ENCODE peak calls at places on chromosome 18, in ten cellular contexts. F is stomach, U is GM12891, V is suprapubic skin, Q is K562, X is breast epithelium, H is sigmoid colon, Z is endothelial cell of umbilical vein, C is esophagus muscularis mucosa, N is Panc1. K is an unnamed sample.

GRCh38 chr18:40555914-40556313 is 1399.1 kb upstream of the PIK3C3 start:
- DNase-seq in F (no peak), U (no peak), V (no peak), Q (no peak), X (no peak), H (no peak), Z (no peak), C (no peak), N (no peak), K (no peak)

GRCh38 chr18:36786686-36787085 is 42.1 kb downstream of the TPGS2 start:
- DNase-seq in F (no peak), U (no peak), V (peak; percentile 67), Q (no peak), X (peak; percentile 77), H (peak; percentile 82), Z (peak; percentile 6), C (no peak), N (no peak), K (no peak)

GRCh38 chr18:28716321-28716720 is 539.4 kb upstream of the CDH2 start:
- DNase-seq in F (no peak), U (no peak), V (no peak), Q (no peak), X (no peak), H (no peak), Z (no peak), C (no peak), N (no peak), K (no peak)

GRCh38 chr18:8121942-8122480 is 487.2 kb upstream of the RAB12 start:
- DNase-seq in F (no peak), U (no peak), V (no peak), Q (peak; percentile 8), X (no peak), H (no peak), Z (peak; percentile 37), C (no peak), N (no peak), K (no peak)

GRCh38 chr18:57353137-57353939 is 981 bp downstream of the ST8SIA3 start:
- DNase-seq in F (no peak), U (no peak), V (no peak), Q (no peak), X (no peak), H (no peak), Z (no peak), C (no peak), N (no peak), K (no peak)

GRCh38 chr18:47557160-47557559 is 305.7 kb upstream of the SKOR2 start:
- DNase-seq in F (no peak), U (no peak), V (peak; percentile 44), Q (no peak), X (no peak), H (no peak), Z (no peak), C (no peak), N (no peak), K (no peak)

GRCh38 chr18:48711651-48712486 is 173.0 kb downstream of the CTIF start:
- DNase-seq in F (no peak), U (no peak), V (no peak), Q (peak; percentile 42), X (no peak), H (no peak), Z (peak; percentile 51), C (no peak), N (peak; percentile 8), K (peak; percentile 56)

GRCh38 chr18:65352183-65352582 is 398.6 kb upstream of the CDH7 start:
- DNase-seq in F (no peak), U (no peak), V (no peak), Q (no peak), X (no peak), H (no peak), Z (no peak), C (no peak), N (no peak), K (no peak)

GRCh38 chr18:78948707-78949106 is 30.9 kb upstream of the SALL3 start:
- DNase-seq in F (no peak), U (no peak), V (no peak), Q (no peak), X (no peak), H (no peak), Z (no peak), C (no peak), N (no peak), K (no peak)

DNA sequence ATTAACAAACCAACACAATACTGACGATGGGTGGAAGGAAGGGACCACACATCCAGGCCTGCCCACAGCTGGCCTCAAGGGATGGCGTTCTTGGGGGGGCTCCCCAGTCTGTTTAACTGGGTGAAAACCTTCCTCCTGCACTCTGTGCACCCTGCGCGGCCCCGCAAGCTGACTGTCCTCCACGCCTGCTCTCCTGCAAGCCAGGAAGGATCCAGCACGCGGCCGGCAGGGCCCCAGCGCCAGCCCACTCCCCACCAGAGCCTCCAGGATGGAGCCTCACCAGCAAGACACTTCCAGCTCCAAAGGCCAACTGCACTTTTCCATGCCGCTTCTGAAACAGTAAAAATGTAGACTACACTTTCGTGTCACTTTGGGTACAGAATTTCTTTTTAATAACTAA is 135.1 kb downstream of the ZNF516 start:
- DNase-seq in F (no peak), U (no peak), V (no peak), Q (no peak), X (no peak), H (no peak), Z (no peak), C (no peak), N (no peak), K (no peak)
- TF ChIP-seq POLR2AphosphoS5 in F (no peak), U (no peak), V (no peak), Q (no peak), X (no peak), H (no peak), Z (no peak), C (no peak), N (no peak), K (no peak)

GRCh38 chr18:77066689-77067088 is 65.9 kb downstream of the MBP start:
- DNase-seq in F (no peak), U (no peak), V (no peak), Q (no peak), X (no peak), H (no peak), Z (no peak), C (no peak), N (no peak), K (peak; percentile 69)

GRCh38 chr18:77067315-77068061 is 65.1 kb downstream of the MBP start:
- DNase-seq in F (peak; percentile 72), U (no peak), V (peak; percentile 77), Q (no peak), X (no peak), H (peak; percentile 84), Z (peak; percentile 86), C (no peak), N (peak; percentile 90), K (peak; percentile 89)

GRCh38 chr18:77063256-77063655 is 69.3 kb downstream of the MBP start:
- DNase-seq in F (peak; percentile 45), U (peak; percentile 61), V (no peak), Q (no peak), X (no peak), H (no peak), Z (no peak), C (no peak), N (no peak), K (peak; percentile 90)

GRCh38 chr18:77066101-77066500 is 66.5 kb downstream of the MBP start:
- DNase-seq in F (no peak), U (no peak), V (no peak), Q (no peak), X (no peak), H (no peak), Z (no peak), C (no peak), N (no peak), K (peak; percentile 68)

DNA sequence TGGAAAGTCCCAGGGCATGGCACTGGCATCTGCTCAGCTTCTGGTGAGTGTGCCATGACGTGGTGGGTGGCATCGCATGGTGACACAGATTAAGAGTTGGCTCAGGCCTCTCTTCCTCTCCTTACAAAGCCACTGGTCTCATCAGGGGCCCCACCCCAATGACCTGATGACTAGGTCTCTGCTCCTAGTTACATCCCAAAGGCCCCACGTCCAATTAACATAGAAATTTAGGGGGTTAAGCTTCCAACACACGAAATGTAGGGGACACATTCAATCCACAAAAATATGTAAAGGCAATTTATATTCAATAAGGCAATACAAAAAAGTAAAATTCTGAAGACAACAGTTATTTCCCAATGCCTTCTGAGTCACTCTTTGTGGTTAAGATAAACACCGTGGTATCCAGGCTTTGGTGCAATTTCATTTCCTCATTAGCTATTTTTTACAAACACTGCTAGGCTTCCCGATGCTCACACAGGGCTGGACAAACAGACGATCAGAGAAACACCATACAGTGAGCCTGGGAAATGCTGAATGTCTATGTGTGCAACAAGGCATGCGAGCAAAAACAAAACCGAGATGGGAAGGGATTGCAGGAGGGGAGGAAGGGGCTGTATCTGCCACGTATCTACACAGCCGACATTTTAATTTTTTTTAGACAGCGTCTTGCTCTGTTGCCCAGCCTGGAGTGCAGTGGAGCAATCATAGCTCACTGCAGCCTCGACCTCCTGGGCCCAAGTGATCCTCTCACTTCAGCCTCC is 67.2 kb downstream of the MBP start:
- DNase-seq in F (peak; percentile 53), U (no peak), V (no peak), Q (no peak), X (peak; percentile 39), H (no peak), Z (peak; percentile 59), C (no peak), N (peak; percentile 93), K (peak; percentile 87)
- TF ChIP-seq POLR2AphosphoS5 in F (peak; percentile 46), U (no peak), V (no peak), Q (no peak), X (no peak), H (peak; percentile 71), Z (no peak), C (peak; percentile 23), N (no peak), K (no peak)

DNA sequence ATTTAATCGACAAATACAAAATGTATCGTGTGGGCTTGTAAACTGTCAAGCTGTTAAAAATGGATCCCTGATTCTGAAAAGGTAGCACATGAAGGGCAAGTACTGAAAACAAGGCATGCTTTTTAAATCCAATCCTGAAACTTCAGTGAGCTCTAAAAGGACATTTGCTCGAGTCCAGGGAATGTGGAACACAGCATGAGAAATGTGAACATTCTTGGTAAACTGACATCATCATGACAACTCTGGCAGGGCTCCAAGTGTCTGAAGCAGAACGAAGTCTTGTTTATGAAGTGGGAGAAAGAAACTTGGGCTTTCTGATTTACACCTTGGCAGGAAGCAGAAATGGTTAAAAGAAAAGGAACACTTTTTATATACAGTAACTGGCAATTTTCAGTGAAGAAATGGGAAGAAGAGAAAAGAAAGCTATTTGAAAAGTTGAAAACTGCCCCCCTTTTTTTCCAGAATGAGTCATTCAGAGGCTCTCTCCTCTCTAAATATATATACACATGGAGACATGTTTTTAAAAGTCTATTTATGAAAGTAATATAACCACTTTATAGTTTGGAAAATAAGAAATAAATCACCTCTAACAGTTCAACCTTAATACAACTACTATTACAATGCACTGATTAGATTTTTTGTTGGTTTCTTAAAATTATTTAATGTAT is 120.8 kb downstream of the GAREM1 start:
- DNase-seq in F (peak; percentile 72), U (no peak), V (peak; percentile 73), Q (no peak), X (peak; percentile 72), H (peak; percentile 89), Z (peak; percentile 95), C (no peak), N (peak; percentile 80), K (no peak)
- TF ChIP-seq POLR2AphosphoS5 in F (peak; percentile 68), U (no peak), V (no peak), Q (no peak), X (peak; percentile 65), H (peak; percentile 63), Z (peak; percentile 28), C (peak; percentile 69), N (no peak), K (no peak)

DNA sequence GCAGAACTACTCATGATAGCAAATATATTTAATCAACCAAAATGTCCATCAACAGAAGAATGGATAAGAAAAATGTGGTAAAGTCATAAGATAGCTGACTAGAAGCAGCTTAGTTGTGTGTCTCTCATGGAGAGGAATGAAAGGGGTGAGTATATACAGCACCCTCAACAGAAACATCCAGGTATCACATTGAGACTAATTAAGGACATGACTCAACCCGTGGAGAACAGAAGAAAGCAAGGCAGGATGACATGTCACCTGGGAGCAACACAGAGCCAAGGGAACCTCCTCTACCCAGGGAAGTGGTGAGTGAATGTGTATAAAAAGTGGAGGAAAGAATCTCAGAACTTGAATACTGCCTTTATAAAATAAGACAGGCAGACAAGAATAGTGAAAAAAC is 1695.0 kb upstream of the CELF4 start:
- DNase-seq in F (no peak), U (no peak), V (no peak), Q (no peak), X (no peak), H (no peak), Z (no peak), C (no peak), N (no peak), K (no peak)
- TF ChIP-seq POLR2AphosphoS5 in F (no peak), U (no peak), V (no peak), Q (no peak), X (no peak), H (no peak), Z (no peak), C (no peak), N (no peak), K (no peak)

K was measured in spleen.